ENCODE peak calls at places on chromosomes 6 and 20, in ten cellular contexts. Q is T-helper 9 cell; B is NCI-H2171; S is stimulated activated CD4-positive, alpha-beta T cell treated with anti-CD3 and anti-CD28 coated beads, TNF-alpha, amount 100 ng/mL, for 1 hour; Y is NCI-H1092; V is left ventricle myocardium inferior; P is AG08396; M is T-helper 1 cell; K is NCI-H446; H is bronchial epithelial cell. I is an unnamed sample.

GRCh38 chr6:154206984-154207383 is 149.6 kb downstream of the IPCEF1 start:
- DNase-seq in Q (no peak), B (no peak), S (no peak), Y (no peak), V (no peak), P (no peak), M (no peak), K (no peak), H (no peak), I (no peak)

GRCh38 chr6:166502453-166502852 is 84.0 kb downstream of the RAMACL start:
- DNase-seq in Q (no peak), B (no peak), S (no peak), Y (no peak), V (peak), P (no peak), M (no peak), K (no peak), H (no peak), I (no peak)

GRCh38 chr6:10073326-10073725 is 341.5 kb downstream of the TFAP2A start:
- DNase-seq in Q (no peak), B (no peak), S (no peak), Y (no peak), V (no peak), P (no peak), M (no peak), K (no peak), H (no peak), I (no peak)

GRCh38 chr6:26520088-26520839 is 17.9 kb upstream of the HMGN4 start:
- DNase-seq in Q (no peak), B (no peak), S (no peak), Y (peak), V (no peak), P (no peak), M (no peak), K (peak), H (peak), I (peak)

GRCh38 chr20:12395404-12396159 is 477.9 kb downstream of the BTBD3 start:
- DNase-seq in Q (no peak), B (no peak), S (no peak), Y (no peak), V (no peak), P (no peak), M (no peak), K (no peak), H (no peak), I (no peak)

GRCh38 chr6:143027058-143027457 is 33.6 kb upstream of the AIG1 start:
- DNase-seq in Q (peak), B (no peak), S (no peak), Y (no peak), V (peak), P (no peak), M (peak), K (peak), H (peak), I (no peak)

GRCh38 chr20:20065366-20065765 is 13.0 kb downstream of the CFAP61 start:
- DNase-seq in Q (no peak), B (no peak), S (no peak), Y (no peak), V (no peak), P (no peak), M (no peak), K (no peak), H (no peak), I (no peak)

GRCh38 chr20:34922654-34923381 is 32.8 kb downstream of the GSS start:
- DNase-seq in Q (no peak), B (no peak), S (no peak), Y (no peak), V (no peak), P (peak), M (no peak), K (peak), H (peak), I (no peak)

GRCh38 chr20:21389368-21389767 is 8.0 kb downstream of the NKX2-4 start:
- DNase-seq in Q (no peak), B (no peak), S (no peak), Y (no peak), V (no peak), P (no peak), M (no peak), K (no peak), H (no peak), I (no peak)

GRCh38 chr6:154942770-154943169 is 52.3 kb upstream of the TIAM2 start:
- DNase-seq in Q (no peak), B (no peak), S (no peak), Y (no peak), V (no peak), P (no peak), M (no peak), K (no peak), H (no peak), I (no peak)

GRCh38 chr20:32528905-32529670 is 56.0 kb downstream of the NOL4L start:
- DNase-seq in Q (no peak), B (no peak), S (no peak), Y (no peak), V (no peak), P (no peak), M (no peak), K (no peak), H (no peak), I (peak)

GRCh38 chr6:166058064-166058739 is 109.4 kb downstream of the TBXT start:
- DNase-seq in Q (no peak), B (no peak), S (no peak), Y (no peak), V (peak), P (peak), M (no peak), K (no peak), H (no peak), I (no peak)

GRCh38 chr20:41398408-41398807 is 31.8 kb upstream of the EMILIN3 start:
- DNase-seq in Q (no peak), B (no peak), S (no peak), Y (no peak), V (peak), P (no peak), M (no peak), K (no peak), H (no peak), I (no peak)

GRCh38 chr6:152680151-152680550 is 17.5 kb upstream of the MYCT1 start:
- DNase-seq in Q (no peak), B (no peak), S (no peak), Y (no peak), V (no peak), P (no peak), M (no peak), K (no peak), H (no peak), I (no peak)

GRCh38 chr20:45405566-45406259 is 2.4 kb upstream of the DBNDD2 start:
- DNase-seq in Q (no peak), B (no peak), S (no peak), Y (no peak), V (peak), P (peak), M (no peak), K (no peak), H (peak), I (peak)

I was measured in kidney.